ENCODE peak calls at places on chromosomes 16 and 17, in four cellular contexts. D, K, M and I are unnamed samples. For H3K27me3 and H3K4me1, the result is how much of the 10 kb centered on the place peaks cover.

GRCh38 chr16:12059216-12059769 is 82.8 kb downstream of the SNX29 start:
- DNase-seq in D (no peak), K (no peak), M (no peak), I (no peak)

GRCh38 chr16:2428051-2428786 is 1.0 kb upstream of the CCNF start:
- DNase-seq in D (no peak), K (no peak), M (peak), I (peak)

GRCh38 chr17:10471853-10472252 is 2.5 kb upstream of the MYH4 start:
- DNase-seq in D (peak), K (no peak), M (no peak), I (no peak)

GRCh38 chr17:46818929-46819859 is 702 bp upstream of the WNT3 start:
- DNase-seq in D (no peak), K (no peak), M (peak), I (no peak)

GRCh38 chr16:65102326-65102725 is 19.5 kb downstream of the CDH11 start:
- DNase-seq in D (no peak), K (no peak), M (no peak), I (no peak)

GRCh38 chr17:50149425-50150353 is 788 bp downstream of the PPP1R9B start:
- DNase-seq in D (peak), K (no peak), M (peak), I (peak)

GRCh38 chr16:11546522-11547485 is 39.9 kb downstream of the LITAF start:
- DNase-seq in D (peak), K (no peak), M (no peak), I (no peak)

GRCh38 chr17:28949185-28950016 is 1.9 kb downstream of the PHF12 start:
- DNase-seq in D (no peak), K (peak), M (peak), I (peak)

GRCh38 chr16:55508271-55508921 is 476 bp upstream of the LPCAT2 start:
- DNase-seq in D (no peak), K (no peak), M (no peak), I (no peak)

GRCh38 chr16:31215287-31216115 is 1.4 kb downstream of the PYDC1 start:
- DNase-seq in D (peak), K (no peak), M (peak), I (peak)

GRCh38 chr16:55001931-55002330 is 71.3 kb downstream of the IRX5 start:
- DNase-seq in D (no peak), K (no peak), M (no peak), I (no peak)

GRCh38 chr17:49269356-49269755 is 38.8 kb upstream of the PHOSPHO1 start:
- DNase-seq in D (no peak), K (no peak), M (no peak), I (no peak)

GRCh38 chr17:54559883-54560282 is 340.8 kb upstream of the TOM1L1 start:
- DNase-seq in D (no peak), K (no peak), M (no peak), I (no peak)

GRCh38 chr17:71633391-71633849 is 487.4 kb upstream of the SOX9 start:
- DNase-seq in D (peak), K (peak), M (no peak), I (no peak)
- TF ChIP-seq CTCF in D (no peak), K (no peak), M (no peak), I (no peak)

DNA sequence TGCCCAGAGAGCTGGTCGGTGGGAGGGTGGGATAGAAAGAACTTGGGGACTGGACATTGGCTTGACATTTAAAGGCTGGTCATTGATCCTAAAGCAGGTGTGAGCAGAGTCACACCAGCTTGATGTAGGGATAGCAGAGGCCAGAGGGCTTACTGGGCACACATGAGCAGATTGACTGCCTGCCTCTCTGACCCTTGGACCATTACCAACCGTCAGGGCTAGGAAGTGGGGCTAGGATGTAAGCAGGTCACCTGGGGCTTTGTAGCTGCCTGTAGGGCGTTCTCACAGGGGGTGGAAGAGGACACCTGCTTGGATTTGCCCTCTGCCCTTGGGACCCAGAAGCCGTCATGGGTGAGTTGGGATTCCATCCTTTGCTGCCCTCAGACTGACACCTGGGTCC is 11.1 kb upstream of the SMPD3 start:
- DNase-seq in D (no peak), K (no peak), M (no peak), I (no peak)
- H3K27me3 ChIP-seq in D (under half), K (under half), M (under half), I (under half)

GRCh38 chr16:85431431-85432124 is 181.5 kb upstream of the GSE1 start:
- DNase-seq in D (no peak), K (no peak), M (no peak), I (no peak)

GRCh38 chr16:85435298-85435697 is 177.8 kb upstream of the GSE1 start:
- DNase-seq in D (no peak), K (no peak), M (peak), I (no peak)

GRCh38 chr16:85430523-85431381 is 182.4 kb upstream of the GSE1 start:
- DNase-seq in D (no peak), K (no peak), M (no peak), I (peak)

GRCh38 chr16:85432606-85433005 is 180.5 kb upstream of the GSE1 start:
- DNase-seq in D (no peak), K (no peak), M (no peak), I (no peak)

DNA sequence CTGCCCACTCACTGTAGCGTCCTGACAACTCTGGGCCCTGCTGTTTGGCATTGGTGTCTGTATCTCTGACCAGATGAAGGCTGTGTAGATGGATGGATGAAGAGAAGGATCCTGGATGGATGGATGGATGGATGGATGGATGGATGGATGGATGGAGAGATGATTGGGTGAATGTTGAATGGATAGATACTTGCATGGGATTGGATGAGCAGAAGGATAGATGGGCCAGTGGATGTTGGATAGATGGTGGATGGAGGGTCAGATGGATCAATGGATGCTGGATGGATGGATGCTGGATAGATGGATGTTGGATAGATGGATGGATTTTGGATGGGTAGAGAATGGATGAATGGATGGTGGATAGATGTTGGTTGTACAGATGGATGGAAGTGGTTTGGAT is 179.6 kb upstream of the GSE1 start:
- DNase-seq in D (no peak), K (no peak), M (no peak), I (no peak)
- H3K4me1 ChIP-seq in D (under half), K (under half), M (under half), I (under half)

GRCh38 chr16:89575247-89576172 is at the start of gene CPNE7:
- DNase-seq in D (no peak), K (no peak), M (peak), I (no peak)

GRCh38 chr16:89576173-89577054 is 856 bp downstream of the CPNE7 start:
- DNase-seq in D (no peak), K (no peak), M (peak), I (no peak)

GRCh38 chr16:89573826-89574680 is 1.5 kb upstream of the CPNE7 start:
- DNase-seq in D (no peak), K (no peak), M (no peak), I (no peak)

GRCh38 chr16:89572478-89573205 is 2.9 kb upstream of the CPNE7 start:
- DNase-seq in D (no peak), K (no peak), M (no peak), I (no peak)

DNA sequence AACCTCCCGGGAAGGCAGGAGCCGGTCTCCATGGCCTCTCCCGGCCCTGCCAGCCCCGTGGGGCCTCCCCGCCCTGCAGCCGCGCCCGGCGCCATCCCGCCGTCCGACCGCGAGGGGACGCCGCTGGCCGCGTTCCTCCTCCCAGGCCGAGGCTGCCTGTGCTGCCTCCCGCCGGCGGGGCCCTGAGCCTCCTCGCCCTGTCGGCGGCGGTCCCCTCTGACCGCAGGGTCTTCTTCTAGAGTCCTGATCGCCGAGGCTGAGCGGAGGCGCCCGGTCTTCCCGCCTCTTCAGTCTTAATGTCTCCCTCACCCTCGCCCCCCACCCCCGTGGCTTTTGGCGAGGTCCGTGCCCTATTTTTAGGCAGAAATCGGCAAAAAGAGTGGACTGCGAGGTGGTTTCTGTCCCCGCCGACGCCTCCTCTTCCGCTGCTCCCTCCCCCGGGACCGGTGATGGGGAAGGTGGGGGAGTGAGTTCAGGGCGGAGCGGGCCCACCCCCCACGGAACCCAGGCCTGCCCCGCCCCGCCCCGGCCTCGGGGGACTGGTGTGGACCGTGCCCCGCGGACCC is 794 bp upstream of the CPNE7 start:
- DNase-seq in D (peak), K (no peak), M (peak), I (peak)
- TF ChIP-seq CTCF in D (peak), K (peak), M (peak), I (peak)

GRCh38 chr17:43352579-43352978 is 46.2 kb upstream of the ARL4D start:
- DNase-seq in D (no peak), K (no peak), M (no peak), I (no peak)

GRCh38 chr17:43353364-43353763 is 45.4 kb upstream of the ARL4D start:
- DNase-seq in D (no peak), K (no peak), M (no peak), I (no peak)

GRCh38 chr17:43356999-43357398 is 41.8 kb upstream of the ARL4D start:
- DNase-seq in D (peak), K (peak), M (no peak), I (no peak)

GRCh38 chr17:43359469-43360105 is 39.2 kb upstream of the ARL4D start:
- DNase-seq in D (no peak), K (no peak), M (no peak), I (no peak)

DNA sequence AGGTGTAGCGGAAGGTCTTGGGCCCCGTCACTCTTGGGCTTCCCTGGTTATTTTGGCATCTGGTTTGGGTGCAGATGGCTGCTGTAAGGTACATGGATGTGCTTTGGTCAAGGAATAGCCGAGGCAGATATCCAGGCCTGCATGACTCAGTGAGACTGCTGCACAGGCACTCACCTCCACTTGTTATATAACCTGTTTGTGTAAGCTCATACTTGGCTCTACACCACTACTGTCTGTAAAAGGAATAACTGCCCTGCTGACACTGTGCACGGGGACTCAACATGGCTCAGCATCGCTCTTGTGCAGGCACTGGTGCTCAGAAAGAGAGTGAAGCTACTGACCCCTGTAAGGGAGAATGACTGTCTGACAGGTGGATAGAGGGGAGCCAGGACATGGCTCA is 42.3 kb upstream of the ARL4D start:
- DNase-seq in D (no peak), K (no peak), M (no peak), I (no peak)
- H3K27me3 ChIP-seq in D (under half), K (under half), M (under half), I (under half)

GRCh38 chr17:69447726-69448125 is 33.2 kb downstream of the MAP2K6 start:
- DNase-seq in D (no peak), K (no peak), M (no peak), I (no peak)
- H3K4me1 ChIP-seq in D (under half), K (under half), M (half or more), I (under half)

DNA sequence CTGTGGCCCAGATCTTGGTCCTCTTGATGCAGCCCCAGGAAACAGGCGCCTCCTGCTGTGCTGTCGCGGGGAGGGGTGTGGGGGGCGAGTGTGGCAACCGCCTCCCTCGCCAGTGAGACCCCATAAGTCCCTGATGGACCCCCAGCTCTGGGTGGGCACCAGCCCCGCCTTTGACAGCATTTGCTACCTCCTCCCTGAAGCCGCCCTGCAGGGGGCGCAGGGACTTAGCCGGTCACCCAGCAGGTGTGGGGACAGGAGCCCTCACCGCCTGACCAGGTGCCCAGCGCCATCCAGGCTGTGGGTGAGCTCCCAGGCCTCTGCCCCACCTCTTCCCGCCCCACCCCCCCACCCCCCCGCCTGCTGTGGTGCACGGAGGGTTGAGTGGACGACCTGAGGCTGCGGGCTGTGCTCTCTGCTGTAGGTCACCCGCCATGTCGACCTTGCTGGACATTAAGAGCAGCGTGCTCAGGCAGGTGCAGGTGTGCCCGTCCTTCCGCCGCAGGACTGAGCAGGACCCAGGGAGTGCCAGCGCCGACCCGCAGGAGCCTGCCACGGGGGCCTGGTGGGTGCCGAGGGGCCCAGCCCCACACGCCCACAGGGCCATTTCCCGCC is 4.8 kb downstream of the BAIAP3 start:
- DNase-seq in D (no peak), K (no peak), M (peak), I (peak)
- TF ChIP-seq CTCF in D (peak), K (peak), M (peak), I (peak)

GRCh38 chr17:273994-274832 is 78.4 kb downstream of the RPH3AL start:
- DNase-seq in D (no peak), K (no peak), M (no peak), I (peak)
- H3K27me3 ChIP-seq in D (under half), K (under half), M (under half), I (under half)

GRCh38 chr16:87380875-87381274 is 2.7 kb downstream of the FBXO31 start:
- DNase-seq in D (peak), K (no peak), M (no peak), I (no peak)
- H3K4me1 ChIP-seq in D (under half), K (under half), M (under half), I (under half)

GRCh38 chr17:76166906-76167305 is 25.9 kb upstream of the FOXJ1 start:
- DNase-seq in D (no peak), K (no peak), M (no peak), I (no peak)
- TF ChIP-seq CTCF in D (no peak), K (no peak), M (no peak), I (no peak)